ENCODE peak calls at places on chromosomes 4 and X, in six cellular contexts. One of them, this sample, is unnamed. For H3K4me1, the result is how much of the 10 kb centered on the place peaks cover.

GRCh38 chr4:87286970-87287369 is 35.7 kb downstream of the HSD17B13 start:
- DNase-seq in aorta: no peak
- DNase-seq in foreskin keratinocyte: no peak
- DNase-seq in right lobe of liver: no peak
- DNase-seq in endodermal cell: no peak
- DNase-seq in adrenal gland: no peak
- DNase-seq in this sample: no peak

GRCh38 chr4:26218677-26219181 is 102.1 kb upstream of the RBPJ start:
- DNase-seq in aorta: no peak
- DNase-seq in foreskin keratinocyte: no peak
- DNase-seq in right lobe of liver: no peak
- DNase-seq in endodermal cell: no peak
- DNase-seq in adrenal gland: no peak
- DNase-seq in this sample: no peak

GRCh38 chr4:41135761-41136160 is 78.6 kb downstream of the APBB2 start:
- DNase-seq in aorta: no peak
- DNase-seq in foreskin keratinocyte: no peak
- DNase-seq in right lobe of liver: no peak
- DNase-seq in endodermal cell: no peak
- DNase-seq in adrenal gland: no peak
- DNase-seq in this sample: no peak

GRCh38 chr4:86443495-86443894 is 83.6 kb upstream of the MAPK10 start:
- DNase-seq in aorta: no peak
- DNase-seq in foreskin keratinocyte: no peak
- DNase-seq in right lobe of liver: no peak
- DNase-seq in endodermal cell: no peak
- DNase-seq in adrenal gland: no peak
- DNase-seq in this sample: no peak

GRCh38 chr4:77819409-77819835 is 254 bp upstream of the CNOT6L start:
- DNase-seq in aorta: peak
- DNase-seq in foreskin keratinocyte: no peak
- DNase-seq in right lobe of liver: peak
- DNase-seq in endodermal cell: no peak
- DNase-seq in adrenal gland: no peak
- DNase-seq in this sample: no peak

GRCh38 chr4:3286335-3287175 is 6.3 kb upstream of the RGS12 start:
- DNase-seq in aorta: no peak
- DNase-seq in foreskin keratinocyte: no peak
- DNase-seq in right lobe of liver: peak
- DNase-seq in endodermal cell: no peak
- DNase-seq in adrenal gland: peak
- DNase-seq in this sample: no peak

GRCh38 chr4:22434895-22435294 is 81.0 kb downstream of the ADGRA3 start:
- DNase-seq in aorta: peak
- DNase-seq in foreskin keratinocyte: peak
- DNase-seq in right lobe of liver: peak
- DNase-seq in endodermal cell: peak
- DNase-seq in adrenal gland: peak
- DNase-seq in this sample: peak

GRCh38 chrX:118577041-118577440 is 81.4 kb downstream of the DOCK11 start:
- DNase-seq in aorta: no peak
- DNase-seq in foreskin keratinocyte: no peak
- DNase-seq in right lobe of liver: peak
- DNase-seq in endodermal cell: no peak
- DNase-seq in adrenal gland: peak
- DNase-seq in this sample: no peak

GRCh38 chr4:156764846-156765245 is 206.8 kb downstream of the PDGFC start:
- DNase-seq in aorta: no peak
- DNase-seq in foreskin keratinocyte: no peak
- DNase-seq in right lobe of liver: no peak
- DNase-seq in endodermal cell: no peak
- DNase-seq in adrenal gland: no peak
- DNase-seq in this sample: no peak

GRCh38 chr4:33649015-33649414 is 2595.3 kb downstream of the ARAP2 start:
- DNase-seq in aorta: no peak
- DNase-seq in foreskin keratinocyte: peak
- DNase-seq in right lobe of liver: no peak
- DNase-seq in endodermal cell: peak
- DNase-seq in adrenal gland: no peak
- DNase-seq in this sample: peak

GRCh38 chrX:38881727-38882126 is 80.5 kb downstream of the MID1IP1 start:
- DNase-seq in aorta: no peak
- DNase-seq in foreskin keratinocyte: no peak
- DNase-seq in right lobe of liver: no peak
- DNase-seq in endodermal cell: no peak
- DNase-seq in adrenal gland: no peak
- DNase-seq in this sample: no peak

GRCh38 chr4:1384675-1385372 is 21.4 kb downstream of the NKX1-1 start:
- DNase-seq in aorta: peak
- DNase-seq in foreskin keratinocyte: no peak
- DNase-seq in right lobe of liver: peak
- DNase-seq in endodermal cell: peak
- DNase-seq in adrenal gland: no peak
- DNase-seq in this sample: no peak

GRCh38 chr4:48027653-48028052 is 11.1 kb downstream of the NIPAL1 start:
- DNase-seq in aorta: no peak
- DNase-seq in foreskin keratinocyte: no peak
- DNase-seq in right lobe of liver: no peak
- DNase-seq in endodermal cell: no peak
- DNase-seq in adrenal gland: no peak
- DNase-seq in this sample: no peak

GRCh38 chrX:11382935-11383334 is 89.7 kb downstream of the AMELX start:
- DNase-seq in aorta: no peak
- DNase-seq in foreskin keratinocyte: no peak
- DNase-seq in right lobe of liver: no peak
- DNase-seq in endodermal cell: no peak
- DNase-seq in adrenal gland: no peak
- DNase-seq in this sample: peak

GRCh38 chr4:8442596-8443358 is 2.2 kb downstream of the TRMT44 start:
- DNase-seq in aorta: no peak
- DNase-seq in foreskin keratinocyte: no peak
- DNase-seq in right lobe of liver: no peak
- DNase-seq in endodermal cell: no peak
- DNase-seq in adrenal gland: no peak
- DNase-seq in this sample: no peak

GRCh38 chrX:125137521-125137920 is 182.2 kb upstream of the TEX13C start:
- DNase-seq in aorta: no peak
- DNase-seq in foreskin keratinocyte: no peak
- DNase-seq in right lobe of liver: no peak
- DNase-seq in endodermal cell: no peak
- DNase-seq in adrenal gland: no peak
- DNase-seq in this sample: no peak

GRCh38 chr4:101790521-101791188 is at the start of gene BANK1:
- DNase-seq in aorta: peak
- DNase-seq in foreskin keratinocyte: no peak
- DNase-seq in right lobe of liver: peak
- DNase-seq in endodermal cell: peak
- DNase-seq in adrenal gland: peak
- DNase-seq in this sample: peak

GRCh38 chr4:52751349-52751911 is at the start of gene ERVMER34-1:
- DNase-seq in aorta: peak
- DNase-seq in foreskin keratinocyte: peak
- DNase-seq in right lobe of liver: peak
- DNase-seq in endodermal cell: peak
- DNase-seq in adrenal gland: peak
- DNase-seq in this sample: peak

DNA sequence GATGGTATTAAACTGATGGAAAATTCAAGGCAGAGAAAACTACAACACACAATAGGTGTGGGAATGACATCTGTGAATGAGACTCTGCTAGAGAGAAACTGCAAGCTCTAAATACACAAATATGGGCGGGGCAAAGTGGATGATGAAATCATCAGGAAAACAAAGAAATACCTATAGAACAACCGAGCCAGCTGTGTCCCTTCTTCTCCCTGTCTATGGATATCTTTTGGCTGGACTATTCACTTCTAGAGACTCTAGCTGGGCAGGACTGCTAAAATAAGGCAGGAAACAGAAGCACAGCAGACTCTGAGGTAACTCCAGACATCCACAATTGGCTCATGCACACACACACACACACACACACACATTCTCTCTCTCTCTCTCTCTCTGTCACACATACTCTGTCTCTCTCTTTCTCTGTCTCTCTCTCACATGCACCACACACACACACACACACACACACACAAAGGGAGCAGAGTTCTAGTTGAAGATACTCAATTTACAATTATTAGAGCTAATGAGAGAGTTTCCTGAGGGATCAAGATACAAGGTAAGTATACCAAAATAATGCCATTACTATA is 27.2 kb upstream of the EDNRA start:
- DNase-seq in aorta: no peak
- DNase-seq in foreskin keratinocyte: peak
- DNase-seq in right lobe of liver: no peak
- DNase-seq in endodermal cell: no peak
- DNase-seq in adrenal gland: no peak
- DNase-seq in this sample: peak
- H3K27ac ChIP-seq in aorta: no peak
- H3K27ac ChIP-seq in foreskin keratinocyte: no peak
- H3K27ac ChIP-seq in right lobe of liver: no peak
- H3K27ac ChIP-seq in endodermal cell: no peak
- H3K27ac ChIP-seq in adrenal gland: no peak
- H3K27ac ChIP-seq in this sample: no peak

DNA sequence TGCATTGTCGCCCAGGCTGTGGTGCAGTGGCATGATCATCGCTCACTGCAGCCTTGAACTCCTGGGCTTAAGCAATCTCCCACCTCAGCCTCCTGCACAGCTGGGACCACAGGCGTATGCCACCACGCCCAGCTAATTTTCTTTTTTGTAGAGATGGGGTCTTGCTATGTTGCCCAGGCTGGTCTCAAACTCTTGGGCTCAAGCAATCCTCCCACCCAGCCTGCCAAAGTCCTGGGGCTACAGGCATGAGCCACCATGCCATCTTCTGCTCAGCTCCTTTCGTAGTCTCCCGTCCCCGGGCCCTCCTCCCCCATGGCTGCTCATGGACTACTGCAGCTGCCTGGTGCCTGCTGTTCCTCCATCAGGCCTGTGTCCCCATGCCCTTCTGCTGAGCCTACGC is 58.1 kb downstream of the TAPT1 start:
- DNase-seq in aorta: no peak
- DNase-seq in foreskin keratinocyte: no peak
- DNase-seq in right lobe of liver: no peak
- DNase-seq in endodermal cell: no peak
- DNase-seq in adrenal gland: no peak
- DNase-seq in this sample: no peak
- H3K4me1 ChIP-seq in aorta: under half
- H3K4me1 ChIP-seq in foreskin keratinocyte: under half
- H3K4me1 ChIP-seq in right lobe of liver: under half
- H3K4me1 ChIP-seq in endodermal cell: under half
- H3K4me1 ChIP-seq in adrenal gland: under half
- H3K4me1 ChIP-seq in this sample: under half

GRCh38 chrX:48474127-48474526 is 1.9 kb upstream of the FTSJ1 start:
- DNase-seq in aorta: no peak
- DNase-seq in foreskin keratinocyte: no peak
- DNase-seq in right lobe of liver: no peak
- DNase-seq in endodermal cell: no peak
- DNase-seq in adrenal gland: no peak
- DNase-seq in this sample: peak

GRCh38 chrX:48474581-48474980 is 1.4 kb upstream of the FTSJ1 start:
- DNase-seq in aorta: no peak
- DNase-seq in foreskin keratinocyte: no peak
- DNase-seq in right lobe of liver: no peak
- DNase-seq in endodermal cell: no peak
- DNase-seq in adrenal gland: no peak
- DNase-seq in this sample: no peak

GRCh38 chrX:48476919-48477318 is 920 bp downstream of the FTSJ1 start:
- DNase-seq in aorta: no peak
- DNase-seq in foreskin keratinocyte: no peak
- DNase-seq in right lobe of liver: no peak
- DNase-seq in endodermal cell: no peak
- DNase-seq in adrenal gland: no peak
- DNase-seq in this sample: no peak

GRCh38 chrX:48475295-48475694 is 704 bp upstream of the FTSJ1 start:
- DNase-seq in aorta: no peak
- DNase-seq in foreskin keratinocyte: no peak
- DNase-seq in right lobe of liver: no peak
- DNase-seq in endodermal cell: no peak
- DNase-seq in adrenal gland: no peak
- DNase-seq in this sample: no peak

DNA sequence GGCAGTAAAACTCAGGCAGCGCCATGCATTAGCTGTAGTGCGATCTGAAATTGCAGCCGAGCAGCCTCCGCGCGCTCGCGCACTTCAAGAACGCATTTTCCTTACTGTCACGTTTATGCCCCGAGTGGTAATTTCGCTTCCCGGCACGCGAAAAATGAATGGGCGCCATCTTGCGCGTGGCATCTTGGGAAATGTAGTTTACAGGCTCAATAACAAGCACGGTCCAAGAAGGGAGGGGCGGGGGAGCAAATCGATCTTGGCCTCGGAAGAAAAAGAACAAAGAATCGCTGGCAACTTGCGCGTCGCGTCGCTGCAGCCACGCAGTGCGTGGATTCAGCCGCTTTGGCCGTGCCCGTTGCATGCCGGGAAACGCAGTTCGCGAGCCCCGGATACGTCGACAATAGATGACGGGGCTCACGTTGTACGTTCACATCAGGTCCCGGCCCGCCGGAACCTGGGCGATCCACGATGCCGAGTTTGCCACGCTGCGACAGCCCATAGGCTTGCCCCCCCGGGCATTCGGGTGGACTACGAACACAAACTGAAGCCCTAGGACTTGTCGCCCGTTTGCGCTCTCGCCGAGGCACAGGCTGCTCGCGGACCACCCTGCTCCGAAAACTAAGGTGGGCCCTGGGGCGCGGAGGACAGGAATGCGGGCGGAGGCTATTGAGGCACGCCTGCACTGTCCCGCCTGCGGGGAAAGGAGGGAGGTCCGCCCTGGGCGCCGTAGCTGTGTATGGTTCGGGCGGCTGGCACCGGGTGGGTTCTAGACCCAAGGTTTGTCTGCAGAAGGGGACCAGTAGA is at the start of gene FTSJ1:
- DNase-seq in aorta: peak
- DNase-seq in foreskin keratinocyte: peak
- DNase-seq in right lobe of liver: peak
- DNase-seq in endodermal cell: peak
- DNase-seq in adrenal gland: peak
- DNase-seq in this sample: peak
- H3K27ac ChIP-seq in aorta: peak
- H3K27ac ChIP-seq in foreskin keratinocyte: peak
- H3K27ac ChIP-seq in right lobe of liver: peak
- H3K27ac ChIP-seq in endodermal cell: peak
- H3K27ac ChIP-seq in adrenal gland: peak
- H3K27ac ChIP-seq in this sample: peak

DNA sequence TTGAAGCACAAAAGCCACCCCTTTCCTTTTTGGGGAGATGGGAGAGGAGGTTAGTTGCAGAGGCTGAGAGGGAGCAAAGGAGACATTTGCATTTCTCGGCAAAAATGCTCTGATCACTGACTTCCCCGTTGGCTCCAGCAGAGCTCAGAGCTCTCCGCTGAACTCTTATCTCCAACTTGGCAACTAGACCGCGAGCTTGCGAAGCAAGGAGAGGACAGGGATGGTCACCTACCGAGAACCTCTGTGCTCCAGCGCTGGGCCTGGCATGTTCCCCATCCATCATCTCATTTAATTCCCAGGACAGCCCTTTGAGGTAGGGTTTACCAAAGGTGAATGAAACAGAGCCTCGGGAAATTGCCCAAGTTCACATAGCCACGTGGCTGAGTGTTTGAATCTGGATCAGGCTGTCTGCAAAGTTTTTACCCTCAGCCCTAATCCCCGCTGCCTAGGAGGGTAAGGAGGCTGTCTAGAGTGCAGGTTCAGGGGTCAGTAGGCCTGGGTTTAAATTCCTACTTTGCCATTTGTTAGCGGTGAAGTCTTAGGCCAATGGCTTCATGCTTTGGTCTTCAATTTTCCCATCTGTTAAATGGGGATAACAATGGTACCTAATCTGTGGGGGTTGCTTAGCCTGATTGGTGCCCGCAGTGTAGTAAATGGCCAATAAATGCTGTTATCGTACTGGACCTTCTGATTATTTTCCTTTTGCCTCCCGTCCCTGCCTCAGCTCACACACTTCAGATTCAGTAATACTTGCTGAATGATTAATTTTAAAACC is 3.8 kb upstream of the CITED1 start:
- DNase-seq in aorta: no peak
- DNase-seq in foreskin keratinocyte: no peak
- DNase-seq in right lobe of liver: no peak
- DNase-seq in endodermal cell: no peak
- DNase-seq in adrenal gland: no peak
- DNase-seq in this sample: no peak
- H3K4me1 ChIP-seq in aorta: under half
- H3K4me1 ChIP-seq in foreskin keratinocyte: under half
- H3K4me1 ChIP-seq in right lobe of liver: under half
- H3K4me1 ChIP-seq in endodermal cell: under half
- H3K4me1 ChIP-seq in adrenal gland: under half
- H3K4me1 ChIP-seq in this sample: under half

This sample was measured in PC-3.